ENCODE peak calls at places on chromosomes 3 and 15, in seven cellular contexts. One of them, this sample, is unnamed.

GRCh38 chr3:105459566-105460290 is 93.0 kb downstream of the ALCAM start:
- DNase-seq in cardiac muscle cell: no peak
- DNase-seq in cardiac fibroblast: peak
- DNase-seq in glutamatergic neuron: no peak
- DNase-seq in progenitor cell of endocrine pancreas: no peak
- DNase-seq in lower lobe of right lung: no peak
- DNase-seq in upper lobe of left lung: no peak
- DNase-seq in this sample: no peak

GRCh38 chr15:80778964-80779657 is at the start of gene CEMIP:
- DNase-seq in cardiac muscle cell: peak
- DNase-seq in cardiac fibroblast: peak
- DNase-seq in glutamatergic neuron: peak
- DNase-seq in progenitor cell of endocrine pancreas: peak
- DNase-seq in lower lobe of right lung: peak
- DNase-seq in upper lobe of left lung: peak
- DNase-seq in this sample: peak

GRCh38 chr3:184229424-184230080 is at the start of gene VWA5B2:
- DNase-seq in cardiac muscle cell: peak
- DNase-seq in cardiac fibroblast: no peak
- DNase-seq in glutamatergic neuron: peak
- DNase-seq in progenitor cell of endocrine pancreas: peak
- DNase-seq in lower lobe of right lung: peak
- DNase-seq in upper lobe of left lung: peak
- DNase-seq in this sample: peak

GRCh38 chr15:99911824-99912223 is 178.6 kb upstream of the LYSMD4 start:
- DNase-seq in cardiac muscle cell: peak
- DNase-seq in cardiac fibroblast: no peak
- DNase-seq in glutamatergic neuron: no peak
- DNase-seq in progenitor cell of endocrine pancreas: no peak
- DNase-seq in lower lobe of right lung: no peak
- DNase-seq in upper lobe of left lung: no peak
- DNase-seq in this sample: no peak

GRCh38 chr15:62343397-62343796 is 178.3 kb upstream of the C2CD4B start:
- DNase-seq in cardiac muscle cell: no peak
- DNase-seq in cardiac fibroblast: no peak
- DNase-seq in glutamatergic neuron: no peak
- DNase-seq in progenitor cell of endocrine pancreas: no peak
- DNase-seq in lower lobe of right lung: no peak
- DNase-seq in upper lobe of left lung: no peak
- DNase-seq in this sample: no peak

GRCh38 chr3:124131158-124132115 is 139.5 kb upstream of the ROPN1 start:
- DNase-seq in cardiac muscle cell: no peak
- DNase-seq in cardiac fibroblast: peak
- DNase-seq in glutamatergic neuron: no peak
- DNase-seq in progenitor cell of endocrine pancreas: no peak
- DNase-seq in lower lobe of right lung: no peak
- DNase-seq in upper lobe of left lung: no peak
- DNase-seq in this sample: no peak

GRCh38 chr3:69675773-69676660 is 63.2 kb upstream of the MITF start:
- DNase-seq in cardiac muscle cell: no peak
- DNase-seq in cardiac fibroblast: no peak
- DNase-seq in glutamatergic neuron: no peak
- DNase-seq in progenitor cell of endocrine pancreas: no peak
- DNase-seq in lower lobe of right lung: no peak
- DNase-seq in upper lobe of left lung: no peak
- DNase-seq in this sample: no peak

GRCh38 chr3:194043516-194043915 is 92.4 kb upstream of the HES1 start:
- DNase-seq in cardiac muscle cell: peak
- DNase-seq in cardiac fibroblast: peak
- DNase-seq in glutamatergic neuron: no peak
- DNase-seq in progenitor cell of endocrine pancreas: no peak
- DNase-seq in lower lobe of right lung: no peak
- DNase-seq in upper lobe of left lung: no peak
- DNase-seq in this sample: no peak

GRCh38 chr3:16511561-16512434 is 1.7 kb downstream of the RFTN1 start:
- DNase-seq in cardiac muscle cell: peak
- DNase-seq in cardiac fibroblast: peak
- DNase-seq in glutamatergic neuron: no peak
- DNase-seq in progenitor cell of endocrine pancreas: no peak
- DNase-seq in lower lobe of right lung: peak
- DNase-seq in upper lobe of left lung: peak
- DNase-seq in this sample: no peak

GRCh38 chr3:56921573-56922571 is 120.1 kb upstream of the ARHGEF3 start:
- DNase-seq in cardiac muscle cell: peak
- DNase-seq in cardiac fibroblast: peak
- DNase-seq in glutamatergic neuron: no peak
- DNase-seq in progenitor cell of endocrine pancreas: no peak
- DNase-seq in lower lobe of right lung: no peak
- DNase-seq in upper lobe of left lung: no peak
- DNase-seq in this sample: no peak

GRCh38 chr15:31091531-31091930 is 10.0 kb downstream of the TRPM1 start:
- DNase-seq in cardiac muscle cell: peak
- DNase-seq in cardiac fibroblast: peak
- DNase-seq in glutamatergic neuron: no peak
- DNase-seq in progenitor cell of endocrine pancreas: no peak
- DNase-seq in lower lobe of right lung: no peak
- DNase-seq in upper lobe of left lung: no peak
- DNase-seq in this sample: no peak

GRCh38 chr3:77096966-77097890 is 57.3 kb downstream of the ROBO2 start:
- DNase-seq in cardiac muscle cell: peak
- DNase-seq in cardiac fibroblast: no peak
- DNase-seq in glutamatergic neuron: no peak
- DNase-seq in progenitor cell of endocrine pancreas: no peak
- DNase-seq in lower lobe of right lung: no peak
- DNase-seq in upper lobe of left lung: no peak
- DNase-seq in this sample: no peak

GRCh38 chr3:42600111-42600957 is at the start of gene NKTR:
- DNase-seq in cardiac muscle cell: peak
- DNase-seq in cardiac fibroblast: peak
- DNase-seq in glutamatergic neuron: peak
- DNase-seq in progenitor cell of endocrine pancreas: peak
- DNase-seq in lower lobe of right lung: peak
- DNase-seq in upper lobe of left lung: peak
- DNase-seq in this sample: peak
- TF ChIP-seq CTCF in cardiac muscle cell: no peak
- TF ChIP-seq CTCF in cardiac fibroblast: no peak
- TF ChIP-seq CTCF in glutamatergic neuron: peak
- TF ChIP-seq CTCF in progenitor cell of endocrine pancreas: peak
- TF ChIP-seq CTCF in lower lobe of right lung: peak
- TF ChIP-seq CTCF in upper lobe of left lung: no peak
- TF ChIP-seq CTCF in this sample: no peak

DNA sequence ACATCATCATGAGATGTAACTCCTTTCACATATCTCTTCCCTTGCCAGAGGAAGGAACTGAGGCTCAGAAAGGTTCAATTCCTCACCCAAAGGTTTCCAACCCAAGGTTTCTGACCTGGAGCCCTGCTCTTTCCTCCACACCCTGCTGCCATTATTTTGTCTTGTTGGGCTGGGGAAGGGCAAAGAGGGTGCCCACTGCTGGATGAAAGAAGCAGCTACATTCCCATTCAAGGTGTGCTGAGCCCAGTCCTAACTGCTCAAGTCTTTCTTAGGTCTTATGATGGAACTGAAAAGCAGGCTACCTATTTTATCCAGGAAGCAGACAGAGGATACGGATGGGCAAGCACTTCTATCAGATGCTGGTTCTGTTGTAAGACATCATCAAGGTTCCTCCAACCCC is 258.0 kb upstream of the CTDSPL start:
- DNase-seq in cardiac muscle cell: no peak
- DNase-seq in cardiac fibroblast: no peak
- DNase-seq in glutamatergic neuron: no peak
- DNase-seq in progenitor cell of endocrine pancreas: no peak
- DNase-seq in lower lobe of right lung: no peak
- DNase-seq in upper lobe of left lung: no peak
- DNase-seq in this sample: no peak
- TF ChIP-seq CTCF in cardiac muscle cell: no peak
- TF ChIP-seq CTCF in cardiac fibroblast: no peak
- TF ChIP-seq CTCF in glutamatergic neuron: no peak
- TF ChIP-seq CTCF in progenitor cell of endocrine pancreas: no peak
- TF ChIP-seq CTCF in lower lobe of right lung: no peak
- TF ChIP-seq CTCF in upper lobe of left lung: no peak
- TF ChIP-seq CTCF in this sample: no peak

GRCh38 chr15:71752604-71753289 is 57.6 kb upstream of the NR2E3 start:
- DNase-seq in cardiac muscle cell: peak
- DNase-seq in cardiac fibroblast: peak
- DNase-seq in glutamatergic neuron: peak
- DNase-seq in progenitor cell of endocrine pancreas: no peak
- DNase-seq in lower lobe of right lung: no peak
- DNase-seq in upper lobe of left lung: peak
- DNase-seq in this sample: peak
- TF ChIP-seq CTCF in cardiac muscle cell: peak
- TF ChIP-seq CTCF in cardiac fibroblast: peak
- TF ChIP-seq CTCF in glutamatergic neuron: no peak
- TF ChIP-seq CTCF in progenitor cell of endocrine pancreas: peak
- TF ChIP-seq CTCF in lower lobe of right lung: peak
- TF ChIP-seq CTCF in upper lobe of left lung: no peak
- TF ChIP-seq CTCF in this sample: peak

GRCh38 chr3:113274959-113275556 is 63.7 kb downstream of the BOC start:
- DNase-seq in cardiac muscle cell: no peak
- DNase-seq in cardiac fibroblast: no peak
- DNase-seq in glutamatergic neuron: no peak
- DNase-seq in progenitor cell of endocrine pancreas: no peak
- DNase-seq in lower lobe of right lung: no peak
- DNase-seq in upper lobe of left lung: no peak
- DNase-seq in this sample: no peak

GRCh38 chr3:113277414-113277813 is 66.1 kb downstream of the BOC start:
- DNase-seq in cardiac muscle cell: no peak
- DNase-seq in cardiac fibroblast: no peak
- DNase-seq in glutamatergic neuron: no peak
- DNase-seq in progenitor cell of endocrine pancreas: no peak
- DNase-seq in lower lobe of right lung: no peak
- DNase-seq in upper lobe of left lung: no peak
- DNase-seq in this sample: no peak

GRCh38 chr3:113276581-113277080 is 65.3 kb downstream of the BOC start:
- DNase-seq in cardiac muscle cell: no peak
- DNase-seq in cardiac fibroblast: no peak
- DNase-seq in glutamatergic neuron: no peak
- DNase-seq in progenitor cell of endocrine pancreas: no peak
- DNase-seq in lower lobe of right lung: no peak
- DNase-seq in upper lobe of left lung: no peak
- DNase-seq in this sample: no peak

GRCh38 chr3:113274425-113274824 is 63.1 kb downstream of the BOC start:
- DNase-seq in cardiac muscle cell: no peak
- DNase-seq in cardiac fibroblast: no peak
- DNase-seq in glutamatergic neuron: no peak
- DNase-seq in progenitor cell of endocrine pancreas: no peak
- DNase-seq in lower lobe of right lung: no peak
- DNase-seq in upper lobe of left lung: no peak
- DNase-seq in this sample: no peak

DNA sequence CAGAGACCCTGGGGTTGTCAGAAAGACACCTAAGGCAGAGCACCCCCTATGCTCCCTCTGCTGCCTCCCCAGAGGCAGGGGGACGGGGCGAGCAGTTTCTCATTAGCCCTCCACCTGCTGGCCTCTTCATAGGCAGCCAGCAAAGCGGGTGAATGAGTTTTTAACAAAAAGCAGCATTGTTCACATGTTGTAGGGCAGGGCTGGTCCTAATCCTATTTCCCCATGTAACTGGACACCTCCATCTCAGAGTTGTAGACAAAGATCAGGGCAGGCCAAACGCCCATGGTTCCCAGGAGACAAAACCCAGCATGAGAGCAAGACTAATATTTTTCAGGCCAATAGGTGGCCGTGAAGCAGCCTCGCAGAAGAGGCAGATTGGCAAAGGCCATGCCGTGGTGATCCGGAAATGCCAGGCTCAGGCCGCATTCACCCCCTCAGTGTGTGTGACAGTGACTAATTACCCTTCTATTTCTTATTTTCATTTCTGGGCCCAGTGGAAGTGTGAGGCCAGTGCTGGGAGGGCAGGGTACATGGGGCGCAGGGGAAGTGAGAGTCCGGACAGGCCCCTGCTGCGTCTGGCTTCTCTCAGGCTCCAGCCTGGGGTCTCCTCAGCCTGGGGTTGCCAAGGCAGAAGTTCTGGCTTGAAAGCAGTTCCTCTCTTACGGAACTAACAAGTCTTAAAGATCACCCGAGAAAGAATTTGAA is 64.7 kb downstream of the BOC start:
- DNase-seq in cardiac muscle cell: peak
- DNase-seq in cardiac fibroblast: peak
- DNase-seq in glutamatergic neuron: peak
- DNase-seq in progenitor cell of endocrine pancreas: no peak
- DNase-seq in lower lobe of right lung: no peak
- DNase-seq in upper lobe of left lung: no peak
- DNase-seq in this sample: no peak
- TF ChIP-seq CTCF in cardiac muscle cell: peak
- TF ChIP-seq CTCF in cardiac fibroblast: no peak
- TF ChIP-seq CTCF in glutamatergic neuron: no peak
- TF ChIP-seq CTCF in progenitor cell of endocrine pancreas: peak
- TF ChIP-seq CTCF in lower lobe of right lung: no peak
- TF ChIP-seq CTCF in upper lobe of left lung: no peak
- TF ChIP-seq CTCF in this sample: no peak

DNA sequence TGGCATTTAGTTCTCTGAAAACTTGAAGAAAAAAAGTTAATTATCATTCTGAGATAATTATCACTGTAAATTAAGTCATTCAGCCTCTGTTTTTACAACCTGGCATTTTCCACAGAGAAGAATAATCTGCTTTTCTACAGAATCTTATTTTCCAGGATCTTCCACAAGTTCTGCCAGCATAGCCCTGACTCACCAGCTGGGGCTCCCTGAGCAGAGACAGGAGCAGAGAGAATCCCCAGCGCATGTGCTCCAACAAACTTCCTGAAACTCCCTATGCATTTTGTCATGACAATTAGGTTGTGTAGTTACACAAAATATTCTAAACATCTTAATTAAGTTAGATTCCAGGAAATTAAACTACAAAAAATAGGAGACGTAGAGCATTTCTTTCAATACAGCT is 32.1 kb upstream of the TMEM207 start:
- DNase-seq in cardiac muscle cell: peak
- DNase-seq in cardiac fibroblast: peak
- DNase-seq in glutamatergic neuron: no peak
- DNase-seq in progenitor cell of endocrine pancreas: no peak
- DNase-seq in lower lobe of right lung: no peak
- DNase-seq in upper lobe of left lung: no peak
- DNase-seq in this sample: no peak
- TF ChIP-seq CTCF in cardiac muscle cell: no peak
- TF ChIP-seq CTCF in cardiac fibroblast: no peak
- TF ChIP-seq CTCF in glutamatergic neuron: no peak
- TF ChIP-seq CTCF in progenitor cell of endocrine pancreas: no peak
- TF ChIP-seq CTCF in lower lobe of right lung: no peak
- TF ChIP-seq CTCF in upper lobe of left lung: no peak
- TF ChIP-seq CTCF in this sample: no peak

This sample was measured in endothelial cell.